ENCODE peak calls at places on chromosomes 7 and 10, in six cellular contexts. F is dermis microvascular lymphatic vessel endothelial cell; R is CD4-positive, CD25-positive, alpha-beta regulatory T cell; C is right cardiac atrium; D is epithelial cell of esophagus; U is fibroblast of the aortic adventitia. B is an unnamed sample.

GRCh38 chr7:105003275-105003674 is 10.7 kb upstream of the KMT2E start:
- DNase-seq in C (no peak), F (no peak), R (no peak), U (peak), D (peak), B (no peak)

GRCh38 chr7:64628721-64629120 is 37.2 kb upstream of the ZNF107 start:
- DNase-seq in C (no peak), D (peak), U (no peak), R (no peak), F (no peak), B (no peak)

GRCh38 chr10:3834410-3834809 is 49.4 kb upstream of the KLF6 start:
- DNase-seq in U (no peak), R (no peak), F (no peak), D (no peak), C (no peak), B (no peak)

GRCh38 chr7:119197872-119198527 is 973.5 kb downstream of the ANKRD7 start:
- DNase-seq in R (no peak), C (no peak), U (peak), F (peak), D (peak), B (no peak)

GRCh38 chr10:6920072-6921019 is 340.3 kb upstream of the PRKCQ start:
- DNase-seq in U (peak), R (peak), C (peak), F (no peak), D (peak), B (peak)

GRCh38 chr10:30070001-30070759 is 10.8 kb upstream of the JCAD start:
- DNase-seq in C (peak), F (peak), R (no peak), D (no peak), U (peak), B (no peak)

GRCh38 chr7:1901431-1902210 is 231.5 kb downstream of the ELFN1 start:
- DNase-seq in R (no peak), U (no peak), D (no peak), C (peak), F (no peak), B (no peak)

GRCh38 chr10:94413374-94413773 is 11.0 kb downstream of the TBC1D12 start:
- DNase-seq in F (no peak), R (no peak), U (no peak), C (no peak), D (no peak), B (no peak)

GRCh38 chr10:116241642-116242405 is 31.2 kb downstream of the GFRA1 start:
- DNase-seq in R (no peak), U (no peak), D (no peak), F (no peak), C (no peak), B (no peak)

B was measured in T-helper 2 cell.